ENCODE peak calls at places on chromosomes 11 and 22, in four cellular contexts. One of them, this sample, is unnamed.

GRCh38 chr11:78312712-78313111 is 104.9 kb downstream of the GAB2 start:
- DNase-seq in IMR-90: no peak
- DNase-seq in HepG2: no peak
- DNase-seq in A549: no peak
- DNase-seq in this sample: no peak

GRCh38 chr11:15707971-15708370 is 593.2 kb downstream of the INSC start:
- DNase-seq in A549: peak; percentile 33
- DNase-seq in IMR-90: peak; percentile 84
- DNase-seq in HepG2: no peak
- DNase-seq in this sample: no peak

GRCh38 chr11:75500742-75501141 is 25.0 kb downstream of the GDPD5 start:
- DNase-seq in HepG2: no peak
- DNase-seq in IMR-90: no peak
- DNase-seq in A549: no peak
- DNase-seq in this sample: no peak

GRCh38 chr22:35872451-35872850 is 154.8 kb downstream of the APOL5 start:
- DNase-seq in HepG2: no peak
- DNase-seq in A549: no peak
- DNase-seq in IMR-90: no peak
- DNase-seq in this sample: no peak

GRCh38 chr11:107116358-107116757 is 98.1 kb upstream of the GUCY1A2 start:
- DNase-seq in IMR-90: no peak
- DNase-seq in A549: no peak
- DNase-seq in HepG2: no peak
- DNase-seq in this sample: no peak

GRCh38 chr22:42862045-42862734 is 5.1 kb upstream of the ARFGAP3 start:
- DNase-seq in A549: peak; percentile 76
- DNase-seq in HepG2: peak; percentile 62
- DNase-seq in IMR-90: peak; percentile 86
- DNase-seq in this sample: no peak

GRCh38 chr11:61163714-61164609 is 2.7 kb upstream of the VPS37C start:
- DNase-seq in IMR-90: no peak
- DNase-seq in HepG2: no peak
- DNase-seq in A549: no peak
- DNase-seq in this sample: peak; percentile 81

GRCh38 chr11:11965192-11965591 is 43.2 kb downstream of the DKK3 start:
- DNase-seq in A549: no peak
- DNase-seq in IMR-90: no peak
- DNase-seq in HepG2: no peak
- DNase-seq in this sample: no peak

GRCh38 chr11:70415176-70415575 is 16.8 kb downstream of the CTTN start:
- DNase-seq in IMR-90: peak; percentile 96
- DNase-seq in A549: peak; percentile 20
- DNase-seq in HepG2: no peak
- DNase-seq in this sample: no peak

GRCh38 chr11:43756575-43756974 is 76.0 kb downstream of the HSD17B12 start:
- DNase-seq in HepG2: no peak
- DNase-seq in IMR-90: peak; percentile 78
- DNase-seq in A549: no peak
- DNase-seq in this sample: no peak

GRCh38 chr11:63768232-63769043 is at the start of gene ZFTA:
- DNase-seq in HepG2: no peak
- DNase-seq in A549: peak; percentile 51
- DNase-seq in IMR-90: peak; percentile 37
- DNase-seq in this sample: peak; percentile 88

GRCh38 chr11:69018924-69019323 is 5.9 kb upstream of the MRGPRF start:
- DNase-seq in HepG2: no peak
- DNase-seq in IMR-90: peak; percentile 71
- DNase-seq in A549: no peak
- DNase-seq in this sample: no peak

GRCh38 chr22:36528336-36528735 is 630 bp downstream of the EIF3D start:
- DNase-seq in IMR-90: no peak
- DNase-seq in HepG2: no peak
- DNase-seq in A549: no peak
- DNase-seq in this sample: peak; percentile 41

GRCh38 chr11:4467811-4468606 is 14.4 kb upstream of the OR52K1 start:
- DNase-seq in IMR-90: no peak
- DNase-seq in A549: no peak
- DNase-seq in HepG2: no peak
- DNase-seq in this sample: no peak

GRCh38 chr11:44978961-44979331 is 28.3 kb upstream of the TP53I11 start:
- DNase-seq in IMR-90: no peak
- DNase-seq in HepG2: peak; percentile 35
- DNase-seq in A549: peak; percentile 91
- DNase-seq in this sample: no peak

GRCh38 chr11:73399159-73400090 is 23.2 kb downstream of the RELT start:
- DNase-seq in HepG2: no peak
- DNase-seq in IMR-90: peak; percentile 44
- DNase-seq in A549: no peak
- DNase-seq in this sample: no peak

GRCh38 chr11:66188580-66188979 is 79.9 kb upstream of the RAB1B start:
- DNase-seq in A549: no peak
- DNase-seq in HepG2: no peak
- DNase-seq in IMR-90: peak; percentile 85
- DNase-seq in this sample: no peak

GRCh38 chr22:30664798-30665197 is 2.9 kb downstream of the DUSP18 start:
- DNase-seq in HepG2: no peak
- DNase-seq in A549: no peak
- DNase-seq in IMR-90: no peak
- DNase-seq in this sample: no peak

GRCh38 chr11:71537537-71537936 is 288 bp upstream of the KRTAP5-8 start:
- DNase-seq in A549: no peak
- DNase-seq in HepG2: no peak
- DNase-seq in IMR-90: no peak
- DNase-seq in this sample: no peak

GRCh38 chr11:20362481-20362880 is 1.0 kb upstream of the HTATIP2 start:
- DNase-seq in A549: no peak
- DNase-seq in IMR-90: no peak
- DNase-seq in HepG2: no peak
- DNase-seq in this sample: no peak

GRCh38 chr22:48658871-48659270 is 1168.8 kb downstream of the BRD1 start:
- DNase-seq in HepG2: no peak
- DNase-seq in IMR-90: no peak
- DNase-seq in A549: no peak
- DNase-seq in this sample: no peak

GRCh38 chr11:32138902-32139301 is 48.0 kb downstream of the RCN1 start:
- DNase-seq in IMR-90: no peak
- DNase-seq in A549: no peak
- DNase-seq in HepG2: no peak
- DNase-seq in this sample: no peak

GRCh38 chr11:107858217-107859070 is at the start of gene SLC35F2:
- DNase-seq in HepG2: peak; percentile 51
- DNase-seq in A549: peak; percentile 80
- DNase-seq in IMR-90: peak; percentile 37
- DNase-seq in this sample: peak; percentile 82

GRCh38 chr11:19931141-19931767 is 218.6 kb downstream of the NAV2 start:
- DNase-seq in IMR-90: no peak
- DNase-seq in HepG2: no peak
- DNase-seq in A549: no peak
- DNase-seq in this sample: no peak

GRCh38 chr22:26800858-26801257 is 143.5 kb downstream of the MIAT start:
- DNase-seq in IMR-90: peak; percentile 76
- DNase-seq in HepG2: no peak
- DNase-seq in A549: peak; percentile 44
- DNase-seq in this sample: peak; percentile 18

GRCh38 chr11:130163346-130164220 is 4.0 kb downstream of the ST14 start:
- DNase-seq in IMR-90: no peak
- DNase-seq in A549: peak; percentile 19
- DNase-seq in HepG2: peak; percentile 55
- DNase-seq in this sample: peak; percentile 49

DNA sequence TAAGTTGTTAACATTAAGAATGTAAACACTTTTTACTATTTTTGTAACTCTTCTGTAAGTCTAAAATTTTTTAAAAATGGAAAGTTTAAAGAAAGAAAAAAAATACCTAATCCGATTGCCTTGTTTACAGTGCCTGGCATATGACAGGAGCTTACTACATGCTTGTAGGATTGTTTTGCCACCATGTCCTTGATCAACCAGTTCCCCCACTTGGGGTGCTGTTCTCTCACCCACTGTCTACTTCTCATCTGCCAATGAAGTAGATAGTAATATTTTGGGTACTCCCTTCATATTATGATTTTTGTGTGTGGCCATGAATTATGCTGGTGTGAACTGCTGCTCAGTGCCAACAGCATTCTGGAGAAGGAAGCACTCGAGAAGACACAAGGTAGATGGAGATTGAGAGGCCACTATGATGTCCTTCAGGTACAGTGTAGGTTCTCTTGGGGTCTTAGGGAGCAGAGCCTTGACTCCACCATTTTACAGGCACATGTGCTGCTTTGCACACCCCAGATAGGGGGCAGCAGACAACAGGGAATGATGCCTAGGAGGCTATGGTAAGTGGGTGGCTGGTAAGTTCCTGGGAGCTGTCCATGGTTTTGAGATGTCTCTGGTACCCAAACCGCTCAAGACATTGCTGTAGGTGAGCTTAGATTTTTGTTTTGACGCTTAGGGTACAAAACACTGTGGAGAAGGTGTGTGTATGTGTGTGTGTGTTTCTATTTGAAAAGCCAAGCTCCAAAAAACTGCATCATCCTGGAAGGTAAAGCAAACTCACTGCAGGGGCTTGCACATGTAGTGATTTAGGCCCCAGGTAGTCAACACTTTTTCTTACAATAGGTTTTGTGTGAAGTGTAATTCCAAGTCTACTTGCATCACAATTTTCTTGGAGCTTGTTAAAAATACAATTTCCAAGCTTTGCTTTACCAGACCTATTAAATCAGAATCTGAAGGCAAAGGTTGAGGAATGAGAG is 494.5 kb upstream of the LARGE1 start:
- DNase-seq in A549: peak; percentile 66
- DNase-seq in IMR-90: no peak
- DNase-seq in HepG2: peak; percentile 84
- DNase-seq in this sample: peak; percentile 41
- TF ChIP-seq MAZ in A549: no peak
- TF ChIP-seq MAZ in IMR-90: no peak
- TF ChIP-seq MAZ in HepG2: peak; percentile 49
- TF ChIP-seq MAZ in this sample: no peak

DNA sequence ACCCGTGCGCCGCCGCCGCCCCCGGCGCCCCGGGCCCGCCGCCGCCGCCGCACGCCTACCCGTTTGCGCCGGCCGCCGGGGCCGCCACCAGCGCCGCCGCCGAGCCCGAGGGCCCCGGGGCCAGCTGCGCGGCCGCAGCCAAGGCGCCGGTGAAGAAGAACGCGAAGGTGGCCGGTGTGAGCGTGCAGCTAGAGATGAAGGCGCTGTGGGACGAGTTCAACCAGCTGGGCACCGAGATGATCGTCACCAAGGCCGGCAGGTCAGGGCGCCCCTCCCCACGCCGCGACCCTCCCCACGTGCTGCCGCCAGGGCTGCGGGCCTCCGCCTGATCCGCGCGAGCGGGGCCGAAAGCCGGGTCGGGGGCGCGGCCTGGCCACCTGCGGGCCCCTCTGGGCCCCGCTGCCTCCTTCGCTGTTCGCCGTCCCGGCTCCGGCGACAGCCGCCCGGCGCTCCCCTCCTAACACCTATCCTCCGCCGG is 483 bp downstream of the TBX1 start:
- DNase-seq in HepG2: no peak
- DNase-seq in A549: no peak
- DNase-seq in IMR-90: no peak
- DNase-seq in this sample: no peak
- TF ChIP-seq MAZ in HepG2: no peak
- TF ChIP-seq MAZ in A549: no peak
- TF ChIP-seq MAZ in IMR-90: no peak
- TF ChIP-seq MAZ in this sample: no peak

DNA sequence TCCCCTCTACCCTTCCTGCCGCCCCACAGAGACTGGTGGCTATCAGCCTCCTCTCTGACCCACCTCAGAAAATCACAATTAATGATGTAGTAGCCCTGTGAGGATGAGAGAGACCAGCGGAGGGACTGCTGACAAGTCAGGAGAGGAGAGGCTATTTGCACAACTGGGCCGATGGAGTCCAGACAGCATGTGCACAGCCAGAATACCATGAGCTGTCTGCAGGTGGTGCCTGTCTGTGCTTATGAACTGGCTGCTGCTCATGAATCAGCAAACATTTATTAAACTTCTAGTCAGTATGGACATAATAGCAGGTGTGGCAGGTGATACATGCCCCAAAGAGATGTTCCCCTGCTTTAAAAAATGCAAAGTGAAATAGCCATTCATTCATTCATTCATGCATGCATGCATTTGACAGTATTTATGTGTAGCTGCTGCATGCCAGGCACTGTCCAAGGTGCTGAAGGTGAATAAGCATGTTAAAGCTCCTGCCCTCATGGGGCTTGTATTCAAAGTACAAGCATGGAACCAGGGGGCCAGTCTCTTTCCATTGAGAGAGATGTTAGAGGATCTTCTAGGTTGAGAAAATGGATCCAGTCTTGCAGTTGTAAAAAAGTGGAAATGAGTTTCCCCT is 141.3 kb downstream of the GRIK4 start:
- DNase-seq in IMR-90: peak; percentile 13
- DNase-seq in HepG2: no peak
- DNase-seq in A549: peak; percentile 11
- DNase-seq in this sample: no peak
- TF ChIP-seq MAZ in IMR-90: no peak
- TF ChIP-seq MAZ in HepG2: no peak
- TF ChIP-seq MAZ in A549: no peak
- TF ChIP-seq MAZ in this sample: no peak

DNA sequence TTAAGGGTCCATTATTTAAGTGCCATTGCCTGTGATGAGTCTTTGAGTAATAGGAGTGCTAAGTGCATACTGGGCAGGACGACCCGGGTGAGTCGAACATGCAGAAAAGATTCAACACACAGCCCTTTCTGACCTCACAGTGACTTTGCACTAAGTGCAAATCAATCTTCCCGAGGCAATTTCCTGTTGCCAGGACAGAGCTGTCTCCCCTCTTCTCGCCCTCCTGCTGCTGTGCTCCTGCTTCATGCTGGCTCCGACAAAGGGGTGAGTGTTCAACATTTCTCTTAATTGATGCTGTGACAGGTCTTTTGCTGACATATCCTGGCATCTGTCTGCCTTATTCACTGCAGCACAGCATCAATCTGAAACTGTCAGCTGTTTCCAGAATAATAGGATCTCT is 42.0 kb downstream of the MCHR1 start:
- DNase-seq in HepG2: peak; percentile 40
- DNase-seq in IMR-90: peak; percentile 71
- DNase-seq in A549: peak; percentile 69
- DNase-seq in this sample: peak; percentile 24
- TF ChIP-seq MAZ in HepG2: no peak
- TF ChIP-seq MAZ in IMR-90: no peak
- TF ChIP-seq MAZ in A549: no peak
- TF ChIP-seq MAZ in this sample: no peak

GRCh38 chr11:96207459-96208449 is 135.2 kb downstream of the MAML2 start:
- DNase-seq in IMR-90: peak; percentile 41
- DNase-seq in A549: no peak
- DNase-seq in HepG2: peak; percentile 84
- DNase-seq in this sample: no peak
- TF ChIP-seq MAZ in IMR-90: no peak
- TF ChIP-seq MAZ in A549: no peak
- TF ChIP-seq MAZ in HepG2: no peak
- TF ChIP-seq MAZ in this sample: no peak